ENCODE peak calls at places on chromosomes 1 and 21, in seven cellular contexts. One of them, this sample, is unnamed.

GRCh38 chr21:44397431-44398031 is 44.1 kb downstream of the TRPM2 start:
- DNase-seq in adrenal gland: peak; percentile 23
- DNase-seq in heart right ventricle: no peak
- DNase-seq in heart left ventricle: no peak
- DNase-seq in fibroblast of lung: no peak
- DNase-seq in neural progenitor cell: no peak
- DNase-seq in pancreas: no peak
- DNase-seq in this sample: no peak

GRCh38 chr1:200316148-200316803 is 93.6 kb downstream of the ZNF281 start:
- DNase-seq in heart right ventricle: no peak
- DNase-seq in fibroblast of lung: no peak
- DNase-seq in adrenal gland: no peak
- DNase-seq in neural progenitor cell: no peak
- DNase-seq in heart left ventricle: no peak
- DNase-seq in pancreas: no peak
- DNase-seq in this sample: no peak

GRCh38 chr1:231319080-231319479 is 18.6 kb downstream of the EXOC8 start:
- DNase-seq in fibroblast of lung: no peak
- DNase-seq in adrenal gland: no peak
- DNase-seq in pancreas: no peak
- DNase-seq in neural progenitor cell: no peak
- DNase-seq in heart right ventricle: no peak
- DNase-seq in heart left ventricle: no peak
- DNase-seq in this sample: no peak

GRCh38 chr21:34933609-34934345 is 115.3 kb downstream of the RUNX1 start:
- DNase-seq in heart left ventricle: no peak
- DNase-seq in fibroblast of lung: no peak
- DNase-seq in neural progenitor cell: no peak
- DNase-seq in adrenal gland: no peak
- DNase-seq in heart right ventricle: no peak
- DNase-seq in pancreas: no peak
- DNase-seq in this sample: no peak

GRCh38 chr1:167661527-167662436 is 31.8 kb downstream of the RCSD1 start:
- DNase-seq in fibroblast of lung: peak; percentile 88
- DNase-seq in heart left ventricle: peak; percentile 54
- DNase-seq in neural progenitor cell: no peak
- DNase-seq in heart right ventricle: no peak
- DNase-seq in pancreas: no peak
- DNase-seq in adrenal gland: no peak
- DNase-seq in this sample: no peak

GRCh38 chr21:38945536-38946245 is 140.0 kb downstream of the ETS2 start:
- DNase-seq in fibroblast of lung: peak; percentile 59
- DNase-seq in heart right ventricle: no peak
- DNase-seq in neural progenitor cell: peak; percentile 90
- DNase-seq in pancreas: no peak
- DNase-seq in heart left ventricle: no peak
- DNase-seq in adrenal gland: no peak
- DNase-seq in this sample: no peak

GRCh38 chr1:226132731-226133503 is 53.6 kb downstream of the ACBD3 start:
- DNase-seq in fibroblast of lung: no peak
- DNase-seq in heart right ventricle: no peak
- DNase-seq in adrenal gland: no peak
- DNase-seq in pancreas: no peak
- DNase-seq in neural progenitor cell: no peak
- DNase-seq in heart left ventricle: no peak
- DNase-seq in this sample: peak; percentile 80

GRCh38 chr1:160284220-160284781 is 632 bp downstream of the PEX19 start:
- DNase-seq in heart right ventricle: no peak
- DNase-seq in adrenal gland: peak; percentile 70
- DNase-seq in fibroblast of lung: peak; percentile 92
- DNase-seq in heart left ventricle: no peak
- DNase-seq in neural progenitor cell: peak; percentile 52
- DNase-seq in pancreas: no peak
- DNase-seq in this sample: peak; percentile 26

GRCh38 chr1:207342351-207342750 is 20.9 kb downstream of the CD55 start:
- DNase-seq in heart left ventricle: no peak
- DNase-seq in heart right ventricle: no peak
- DNase-seq in pancreas: no peak
- DNase-seq in adrenal gland: no peak
- DNase-seq in fibroblast of lung: peak; percentile 24
- DNase-seq in neural progenitor cell: no peak
- DNase-seq in this sample: no peak

GRCh38 chr21:26842976-26843911 is 2.0 kb downstream of the ADAMTS1 start:
- DNase-seq in pancreas: peak; percentile 90
- DNase-seq in adrenal gland: peak; percentile 96
- DNase-seq in fibroblast of lung: peak; percentile 97
- DNase-seq in heart left ventricle: peak; percentile 96
- DNase-seq in neural progenitor cell: peak; percentile 81
- DNase-seq in heart right ventricle: peak; percentile 95
- DNase-seq in this sample: peak; percentile 95
- TF ChIP-seq CTCF in pancreas: no peak
- TF ChIP-seq CTCF in adrenal gland: no peak
- TF ChIP-seq CTCF in fibroblast of lung: peak; percentile 44
- TF ChIP-seq CTCF in heart left ventricle: peak; percentile 30
- TF ChIP-seq CTCF in neural progenitor cell: peak; percentile 48
- TF ChIP-seq CTCF in heart right ventricle: no peak
- TF ChIP-seq CTCF in this sample: no peak

GRCh38 chr1:115682792-115683191 is 41.0 kb downstream of the VANGL1 start:
- DNase-seq in adrenal gland: no peak
- DNase-seq in pancreas: no peak
- DNase-seq in heart left ventricle: no peak
- DNase-seq in heart right ventricle: no peak
- DNase-seq in fibroblast of lung: no peak
- DNase-seq in neural progenitor cell: no peak
- DNase-seq in this sample: no peak
- H3K36me3 ChIP-seq in adrenal gland: no peaks in the 10 kb centered on the region
- H3K36me3 ChIP-seq in pancreas: no peaks in the 10 kb centered on the region
- H3K36me3 ChIP-seq in heart left ventricle: no peaks in the 10 kb centered on the region
- H3K36me3 ChIP-seq in heart right ventricle: peaks cover 53% of the 10 kb centered on the region
- H3K36me3 ChIP-seq in fibroblast of lung: peaks cover 2% of the 10 kb centered on the region
- H3K36me3 ChIP-seq in neural progenitor cell: no peaks in the 10 kb centered on the region
- H3K36me3 ChIP-seq in this sample: no peaks in the 10 kb centered on the region

GRCh38 chr21:41589131-41589530 is 81.2 kb upstream of the TMPRSS2 start:
- DNase-seq in neural progenitor cell: no peak
- DNase-seq in pancreas: no peak
- DNase-seq in adrenal gland: peak; percentile 10
- DNase-seq in heart left ventricle: no peak
- DNase-seq in fibroblast of lung: no peak
- DNase-seq in heart right ventricle: no peak
- DNase-seq in this sample: no peak
- TF ChIP-seq CTCF in neural progenitor cell: no peak
- TF ChIP-seq CTCF in pancreas: no peak
- TF ChIP-seq CTCF in adrenal gland: no peak
- TF ChIP-seq CTCF in heart left ventricle: no peak
- TF ChIP-seq CTCF in fibroblast of lung: no peak
- TF ChIP-seq CTCF in heart right ventricle: no peak
- TF ChIP-seq CTCF in this sample: no peak

GRCh38 chr1:11799099-11799498 is 6.7 kb downstream of the MTHFR start:
- DNase-seq in neural progenitor cell: no peak
- DNase-seq in heart right ventricle: no peak
- DNase-seq in fibroblast of lung: no peak
- DNase-seq in pancreas: peak; percentile 30
- DNase-seq in heart left ventricle: no peak
- DNase-seq in adrenal gland: no peak
- DNase-seq in this sample: no peak

GRCh38 chr1:11797525-11798216 is 8.1 kb downstream of the MTHFR start:
- DNase-seq in heart right ventricle: peak; percentile 65
- DNase-seq in pancreas: peak; percentile 35
- DNase-seq in fibroblast of lung: peak; percentile 78
- DNase-seq in heart left ventricle: peak; percentile 79
- DNase-seq in adrenal gland: peak; percentile 84
- DNase-seq in neural progenitor cell: no peak
- DNase-seq in this sample: peak; percentile 70

GRCh38 chr1:11800391-11800755 is 5.4 kb downstream of the MTHFR start:
- DNase-seq in neural progenitor cell: no peak
- DNase-seq in adrenal gland: no peak
- DNase-seq in fibroblast of lung: no peak
- DNase-seq in heart right ventricle: no peak
- DNase-seq in pancreas: no peak
- DNase-seq in heart left ventricle: no peak
- DNase-seq in this sample: no peak

GRCh38 chr1:11800756-11801433 is 4.9 kb downstream of the MTHFR start:
- DNase-seq in neural progenitor cell: no peak
- DNase-seq in heart left ventricle: no peak
- DNase-seq in adrenal gland: no peak
- DNase-seq in pancreas: peak; percentile 47
- DNase-seq in heart right ventricle: no peak
- DNase-seq in fibroblast of lung: no peak
- DNase-seq in this sample: no peak

GRCh38 chr1:11799896-11800295 is 5.9 kb downstream of the MTHFR start:
- DNase-seq in adrenal gland: no peak
- DNase-seq in fibroblast of lung: no peak
- DNase-seq in neural progenitor cell: no peak
- DNase-seq in heart left ventricle: no peak
- DNase-seq in pancreas: peak; percentile 25
- DNase-seq in heart right ventricle: no peak
- DNase-seq in this sample: no peak
- H3K36me3 ChIP-seq in adrenal gland: no peaks in the 10 kb centered on the region
- H3K36me3 ChIP-seq in fibroblast of lung: peaks cover 21% of the 10 kb centered on the region
- H3K36me3 ChIP-seq in neural progenitor cell: no peaks in the 10 kb centered on the region
- H3K36me3 ChIP-seq in heart left ventricle: peaks cover 13% of the 10 kb centered on the region
- H3K36me3 ChIP-seq in pancreas: no peaks in the 10 kb centered on the region
- H3K36me3 ChIP-seq in heart right ventricle: peaks cover 51% of the 10 kb centered on the region
- H3K36me3 ChIP-seq in this sample: peaks cover 22% of the 10 kb centered on the region

GRCh38 chr1:99472893-99473292 is 173.0 kb upstream of the PALMD start:
- DNase-seq in pancreas: no peak
- DNase-seq in heart left ventricle: no peak
- DNase-seq in neural progenitor cell: no peak
- DNase-seq in fibroblast of lung: peak; percentile 34
- DNase-seq in heart right ventricle: no peak
- DNase-seq in adrenal gland: no peak
- DNase-seq in this sample: no peak
- TF ChIP-seq CTCF in pancreas: no peak
- TF ChIP-seq CTCF in heart left ventricle: no peak
- TF ChIP-seq CTCF in neural progenitor cell: no peak
- TF ChIP-seq CTCF in fibroblast of lung: no peak
- TF ChIP-seq CTCF in heart right ventricle: no peak
- TF ChIP-seq CTCF in adrenal gland: no peak
- TF ChIP-seq CTCF in this sample: no peak